ENCODE peak calls at places on chromosomes 13 and 19, in seven cellular contexts. Z, U, J, T, S, B and X are unnamed samples.

GRCh38 chr13:36453518-36453917 is 21.2 kb downstream of the CCNA1 start:
- DNase-seq in Z (no peak), U (no peak), J (peak; percentile 20), T (peak; percentile 18), S (no peak), B (no peak), X (peak; percentile 32)

GRCh38 chr19:23698711-23699520 is 11.9 kb upstream of the ZNF675 start:
- DNase-seq in Z (no peak), U (no peak), J (no peak), T (no peak), S (no peak), B (no peak), X (peak; percentile 83)

GRCh38 chr13:41515491-41516139 is 58.3 kb downstream of the RGCC start:
- DNase-seq in Z (no peak), U (no peak), J (no peak), T (no peak), S (no peak), B (no peak), X (no peak)

GRCh38 chr19:45476349-45476717 is 8.5 kb downstream of the FOSB start:
- DNase-seq in Z (no peak), U (no peak), J (no peak), T (no peak), S (no peak), B (no peak), X (no peak)

GRCh38 chr13:111791131-111791530 is 275.8 kb upstream of the SOX1 start:
- DNase-seq in Z (no peak), U (no peak), J (no peak), T (no peak), S (no peak), B (no peak), X (no peak)

GRCh38 chr13:112719556-112719955 is 29.7 kb downstream of the ATP11A start:
- DNase-seq in Z (no peak), U (no peak), J (no peak), T (no peak), S (no peak), B (no peak), X (no peak)

GRCh38 chr19:788821-789472 is 8.3 kb upstream of the PTBP1 start:
- DNase-seq in Z (no peak), U (no peak), J (peak; percentile 56), T (no peak), S (no peak), B (no peak), X (peak; percentile 65)

GRCh38 chr19:38564981-38565685 is 52.6 kb downstream of the MAP4K1 start:
- DNase-seq in Z (peak; percentile 10), U (peak; percentile 45), J (no peak), T (no peak), S (no peak), B (no peak), X (no peak)

GRCh38 chr13:29484796-29485195 is 110.7 kb downstream of the SLC7A1 start:
- DNase-seq in Z (no peak), U (no peak), J (no peak), T (no peak), S (no peak), B (no peak), X (no peak)

GRCh38 chr13:75250526-75251183 is 231.3 kb downstream of the TBC1D4 start:
- DNase-seq in Z (no peak), U (no peak), J (peak; percentile 44), T (peak; percentile 36), S (no peak), B (no peak), X (no peak)

GRCh38 chr13:112062619-112063308 is 4.2 kb upstream of the SOX1 start:
- DNase-seq in Z (no peak), U (no peak), J (no peak), T (no peak), S (no peak), B (no peak), X (no peak)

GRCh38 chr13:77113496-77113895 is 86.5 kb upstream of the FBXL3 start:
- DNase-seq in Z (no peak), U (no peak), J (peak; percentile 17), T (no peak), S (no peak), B (no peak), X (no peak)

GRCh38 chr13:76976488-76976887 is 15.4 kb upstream of the CLN5 start:
- DNase-seq in Z (no peak), U (no peak), J (peak; percentile 79), T (peak; percentile 71), S (no peak), B (no peak), X (no peak)

GRCh38 chr13:44337581-44337980 is 36.0 kb upstream of the SERP2 start:
- DNase-seq in Z (no peak), U (no peak), J (no peak), T (no peak), S (no peak), B (no peak), X (no peak)

GRCh38 chr13:112803422-112803821 is 113.6 kb downstream of the ATP11A start:
- DNase-seq in Z (no peak), U (no peak), J (no peak), T (no peak), S (no peak), B (no peak), X (no peak)

GRCh38 chr13:110809871-110810486 is 96.5 kb downstream of the ING1 start:
- DNase-seq in Z (no peak), U (no peak), J (no peak), T (no peak), S (no peak), B (no peak), X (no peak)

GRCh38 chr19:48963371-48964204 is 1.5 kb upstream of the FTL start:
- DNase-seq in Z (peak; percentile 33), U (peak; percentile 31), J (peak; percentile 79), T (peak; percentile 57), S (peak; percentile 41), B (peak; percentile 60), X (peak; percentile 37)

GRCh38 chr19:33402421-33403220 is 29.1 kb downstream of the CEBPG start:
- DNase-seq in Z (no peak), U (no peak), J (no peak), T (no peak), S (no peak), B (no peak), X (no peak)

GRCh38 chr13:102191951-102192461 is 209.8 kb downstream of the FGF14 start:
- DNase-seq in Z (no peak), U (no peak), J (no peak), T (no peak), S (no peak), B (no peak), X (peak; percentile 42)